ENCODE peak calls at places on chromosome 10, in six cellular contexts. B is kidney; T is aorta; N is GM06990; U is CD4-positive, CD25-positive, alpha-beta regulatory T cell; H is hepatocyte. F is an unnamed sample.

GRCh38 chr10:3681642-3682554 is 103.1 kb downstream of the KLF6 start:
- DNase-seq in N (no peak), U (no peak), H (no peak), T (no peak), B (no peak), F (no peak)

GRCh38 chr10:85623758-85624157 is 742.8 kb downstream of the GRID1 start:
- DNase-seq in N (no peak), B (no peak), U (no peak), T (no peak), H (no peak), F (no peak)

GRCh38 chr10:121332353-121332752 is 265.9 kb downstream of the FGFR2 start:
- DNase-seq in U (no peak), T (no peak), B (no peak), N (no peak), H (no peak), F (no peak)

GRCh38 chr10:119669975-119670640 is 18.9 kb downstream of the BAG3 start:
- DNase-seq in H (no peak), N (no peak), B (peak; percentile 76), T (no peak), U (no peak), F (no peak)

GRCh38 chr10:60564475-60564874 is 174.8 kb upstream of the ANK3 start:
- DNase-seq in H (no peak), T (no peak), N (no peak), B (no peak), U (no peak), F (no peak)

GRCh38 chr10:132893090-132893489 is 49.3 kb downstream of the CFAP46 start:
- DNase-seq in H (no peak), B (no peak), U (no peak), N (no peak), T (peak; percentile 46), F (peak; percentile 6)

GRCh38 chr10:123301077-123301875 is 147.1 kb downstream of the BUB3 start:
- DNase-seq in U (no peak), T (no peak), N (peak; percentile 18), H (peak; percentile 28), B (peak; percentile 91), F (no peak)

GRCh38 chr10:24957624-24958435 is 5.4 kb upstream of the PRTFDC1 start:
- DNase-seq in H (no peak), U (no peak), T (no peak), N (no peak), B (no peak), F (no peak)

GRCh38 chr10:124155781-124156401 is 62.5 kb upstream of the CHST15 start:
- DNase-seq in H (no peak), T (no peak), U (no peak), N (no peak), B (peak; percentile 82), F (no peak)

GRCh38 chr10:7789390-7789789 is 1.4 kb downstream of the ATP5F1C start:
- DNase-seq in N (no peak), U (no peak), T (no peak), H (no peak), B (no peak), F (no peak)

GRCh38 chr10:10213237-10213636 is 804.4 kb upstream of the CELF2 start:
- DNase-seq in N (no peak), H (no peak), B (no peak), T (no peak), U (no peak), F (no peak)

GRCh38 chr10:70084189-70084588 is 31.5 kb downstream of the MACROH2A2 start:
- DNase-seq in U (peak; percentile 9), N (no peak), T (no peak), H (no peak), B (no peak), F (no peak)

GRCh38 chr10:91880310-91880709 is 29.0 kb downstream of the FGFBP3 start:
- DNase-seq in U (no peak), T (peak; percentile 71), H (peak; percentile 28), N (no peak), B (no peak), F (peak; percentile 52)

GRCh38 chr10:17665742-17666141 is 21.8 kb downstream of the STAM start:
- DNase-seq in N (no peak), H (peak; percentile 56), T (no peak), B (no peak), U (no peak), F (no peak)
- H3K4me3 ChIP-seq in N (no peak overlapping the region), H (no peak overlapping the region), T (no peak overlapping the region), B (no peak overlapping the region), U (peak overlapping the region; percentile 88), F (no peak overlapping the region)

DNA sequence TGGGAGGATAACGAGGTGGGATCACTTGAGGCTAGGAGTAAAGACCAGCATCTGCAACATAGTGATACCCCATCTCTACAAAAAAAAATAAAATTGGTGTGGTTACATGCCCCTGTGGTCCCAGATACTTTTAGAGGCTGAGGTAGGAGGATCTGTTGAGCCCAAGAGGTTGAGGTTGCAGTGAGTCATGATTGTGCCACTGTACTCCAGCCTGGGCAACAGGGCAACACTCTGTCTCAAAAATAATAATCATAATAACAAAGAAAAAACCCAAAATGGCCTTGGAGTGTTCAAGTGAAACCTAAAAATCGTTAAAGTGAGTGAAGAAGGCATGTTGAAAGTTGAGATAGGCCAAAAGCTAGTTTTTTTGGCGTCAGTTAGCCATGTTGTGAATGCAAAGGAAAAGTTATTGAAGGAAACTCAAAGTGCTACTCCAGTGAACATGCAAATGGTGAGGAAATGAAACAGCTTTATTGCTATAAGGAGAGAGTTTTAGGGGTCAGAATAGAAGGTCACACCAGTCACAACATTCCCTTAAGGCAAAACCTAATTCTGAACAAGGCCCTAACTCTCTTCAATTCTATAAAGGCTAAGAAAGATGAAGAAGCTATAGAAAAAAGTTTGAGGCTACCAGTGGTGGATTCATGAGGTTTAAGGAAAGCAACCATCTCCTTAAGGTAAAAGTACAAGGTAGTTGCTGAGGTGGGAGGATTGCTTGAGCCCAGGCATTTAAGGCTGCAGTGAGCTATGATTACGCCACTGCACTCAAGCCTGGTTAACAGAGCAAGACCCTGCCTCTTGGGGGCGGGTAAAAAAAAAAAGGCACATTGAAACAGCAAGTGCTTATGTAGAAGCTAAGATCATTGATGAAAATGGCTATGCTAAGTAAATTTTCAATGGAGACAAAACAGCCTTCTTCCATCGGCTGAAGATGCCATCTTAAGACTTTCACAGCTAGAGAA is 45.4 kb upstream of the STOX1 start:
- DNase-seq in H (no peak), U (no peak), N (no peak), B (no peak), T (no peak), F (no peak)
- H3K36me3 ChIP-seq in H (no peaks in the 10 kb centered on the region), U (peaks cover 58% of the 10 kb centered on the region), N (peaks cover 7% of the 10 kb centered on the region), B (peaks cover 11% of the 10 kb centered on the region), T (peaks cover 3% of the 10 kb centered on the region), F (peaks cover 80% of the 10 kb centered on the region)

GRCh38 chr10:104089621-104090020 is 3.9 kb upstream of the COL17A1 start:
- DNase-seq in B (no peak), U (no peak), H (no peak), T (no peak), N (no peak), F (no peak)

GRCh38 chr10:104084482-104085142 is 1.1 kb downstream of the COL17A1 start:
- DNase-seq in U (no peak), H (no peak), N (no peak), B (no peak), T (no peak), F (no peak)

GRCh38 chr10:104088239-104088638 is 2.6 kb upstream of the COL17A1 start:
- DNase-seq in T (no peak), H (no peak), U (no peak), B (no peak), N (no peak), F (no peak)

GRCh38 chr10:104081998-104082397 is 3.7 kb downstream of the COL17A1 start:
- DNase-seq in B (no peak), H (no peak), T (no peak), N (no peak), U (no peak), F (peak; percentile 47)

GRCh38 chr10:104085801-104086400 is at the start of gene COL17A1:
- DNase-seq in U (no peak), H (no peak), N (no peak), T (no peak), B (no peak), F (peak; percentile 27)
- H3K4me3 ChIP-seq in U (no peak within 1 kb of the TSS), H (no peak within 1 kb of the TSS), N (no peak within 1 kb of the TSS), T (no peak within 1 kb of the TSS), B (no peak within 1 kb of the TSS), F (no peak within 1 kb of the TSS)

GRCh38 chr10:77726301-77726700 is 88.7 kb upstream of the KCNMA1 start:
- DNase-seq in N (no peak), B (no peak), U (no peak), T (no peak), H (no peak), F (no peak)

GRCh38 chr10:77718957-77719356 is 81.3 kb upstream of the KCNMA1 start:
- DNase-seq in T (no peak), U (no peak), B (no peak), H (no peak), N (no peak), F (no peak)

GRCh38 chr10:77726732-77727131 is 89.1 kb upstream of the KCNMA1 start:
- DNase-seq in U (no peak), B (no peak), H (no peak), N (no peak), T (no peak), F (no peak)

GRCh38 chr10:77723376-77723775 is 85.8 kb upstream of the KCNMA1 start:
- DNase-seq in U (no peak), N (no peak), T (no peak), B (no peak), H (no peak), F (no peak)

GRCh38 chr10:77724820-77725219 is 87.2 kb upstream of the KCNMA1 start:
- DNase-seq in B (no peak), N (no peak), T (no peak), U (no peak), H (no peak), F (no peak)
- H3K36me3 ChIP-seq in B (no peaks in the 10 kb centered on the region), N (no peaks in the 10 kb centered on the region), T (no peaks in the 10 kb centered on the region), U (no peaks in the 10 kb centered on the region), H (no peaks in the 10 kb centered on the region), F (no peaks in the 10 kb centered on the region)

GRCh38 chr10:45589868-45590267 is 82.7 kb downstream of the ZFAND4 start:
- DNase-seq in N (no peak), U (no peak), T (no peak), H (no peak), B (no peak), F (no peak)

GRCh38 chr10:45591262-45591661 is 81.3 kb downstream of the ZFAND4 start:
- DNase-seq in U (no peak), B (no peak), H (no peak), T (no peak), N (no peak), F (no peak)

GRCh38 chr10:45592432-45592831 is 80.1 kb downstream of the ZFAND4 start:
- DNase-seq in N (no peak), B (no peak), H (no peak), T (no peak), U (no peak), F (no peak)

GRCh38 chr10:45586028-45586824 is 86.3 kb downstream of the ZFAND4 start:
- DNase-seq in B (no peak), U (no peak), N (no peak), H (no peak), T (no peak), F (no peak)

DNA sequence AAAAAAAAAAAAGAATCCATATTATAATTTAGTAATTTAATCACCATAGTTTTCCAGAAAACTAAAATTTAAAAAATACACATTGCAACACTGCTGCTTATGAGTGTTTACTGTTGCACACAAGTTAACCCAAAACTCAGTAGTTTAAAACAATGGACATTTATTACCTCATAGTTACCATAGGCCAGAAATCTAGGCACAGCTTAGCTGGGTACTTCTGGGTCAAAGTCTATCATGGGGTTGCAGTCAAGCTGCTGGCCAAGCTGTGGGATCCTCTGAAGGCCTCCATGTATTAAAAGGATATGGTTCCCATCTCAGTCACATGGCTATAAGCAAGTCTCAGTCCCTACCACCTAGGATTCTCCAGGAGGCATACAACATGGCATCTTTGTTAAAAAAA is 83.6 kb downstream of the ZFAND4 start:
- DNase-seq in H (no peak), T (no peak), B (no peak), U (no peak), N (no peak), F (no peak)
- H3K4me3 ChIP-seq in H (no peak overlapping the region), T (no peak overlapping the region), B (no peak overlapping the region), U (no peak overlapping the region), N (no peak overlapping the region), F (no peak overlapping the region)

GRCh38 chr10:68001539-68001938 is 73.5 kb downstream of the HERC4 start:
- DNase-seq in B (no peak), U (no peak), H (no peak), N (no peak), T (no peak), F (no peak)
- H3K36me3 ChIP-seq in B (no peaks in the 10 kb centered on the region), U (peaks cover 26% of the 10 kb centered on the region), H (no peaks in the 10 kb centered on the region), N (no peaks in the 10 kb centered on the region), T (no peaks in the 10 kb centered on the region), F (peaks cover 3% of the 10 kb centered on the region)